ENCODE peak calls at places on chromosomes 11 and 22, in eight cellular contexts. V, T, Q, G, P, M, J and D are unnamed samples. For H3K4me1, the result is how much of the 10 kb centered on the place peaks cover.

GRCh38 chr11:7651700-7652099 is 21.6 kb downstream of the CYB5R2 start:
- DNase-seq in M (no peak), J (no peak), G (no peak), Q (no peak), P (no peak), V (no peak), T (no peak), D (no peak)

GRCh38 chr11:7630002-7630401 is 43.3 kb downstream of the CYB5R2 start:
- DNase-seq in P (no peak), V (no peak), M (no peak), G (no peak), T (no peak), J (no peak), Q (no peak), D (no peak)

GRCh38 chr22:49892226-49892899 is 25.9 kb downstream of the ALG12 start:
- DNase-seq in P (no peak), G (peak), M (no peak), Q (no peak), V (no peak), J (no peak), T (no peak), D (no peak)

GRCh38 chr11:2139691-2140337 is 625 bp upstream of the IGF2 start:
- DNase-seq in P (no peak), J (no peak), T (no peak), G (no peak), M (no peak), V (no peak), Q (no peak), D (no peak)

GRCh38 chr11:108199446-108200321 is 22.8 kb downstream of the NPAT start:
- DNase-seq in P (no peak), J (no peak), T (no peak), V (no peak), M (no peak), G (no peak), Q (no peak), D (no peak)

GRCh38 chr22:23431337-23432072 is 148.6 kb downstream of the IGLL1 start:
- DNase-seq in J (no peak), M (no peak), G (no peak), P (no peak), V (no peak), Q (no peak), T (no peak), D (no peak)

GRCh38 chr11:4697583-4697982 is at the start of gene OR51E2:
- DNase-seq in T (no peak), Q (no peak), V (no peak), P (no peak), J (no peak), M (no peak), G (no peak), D (no peak)

GRCh38 chr11:32088117-32088941 is 2.5 kb upstream of the RCN1 start:
- DNase-seq in V (peak), G (no peak), P (no peak), T (peak), Q (peak), J (no peak), M (peak), D (no peak)

GRCh38 chr11:125941606-125942275 is 4.1 kb upstream of the VSIG10L2 start:
- DNase-seq in Q (no peak), T (peak), M (no peak), J (peak), P (peak), V (no peak), G (peak), D (no peak)

GRCh38 chr22:50600967-50601668 is 525 bp downstream of the MAPK8IP2 start:
- DNase-seq in M (no peak), P (no peak), G (no peak), Q (no peak), T (peak), V (peak), J (no peak), D (no peak)

GRCh38 chr11:68313574-68314202 is 1.3 kb downstream of the LRP5 start:
- DNase-seq in T (no peak), J (no peak), M (peak), Q (no peak), G (peak), P (no peak), V (no peak), D (no peak)

GRCh38 chr11:15859411-15859810 is 496.9 kb downstream of the SOX6 start:
- DNase-seq in P (no peak), Q (no peak), M (no peak), V (no peak), J (no peak), T (no peak), G (no peak), D (no peak)

GRCh38 chr11:75561426-75562047 is 516 bp upstream of the SERPINH1 start:
- DNase-seq in J (no peak), T (no peak), G (no peak), P (no peak), V (no peak), M (no peak), Q (no peak), D (no peak)
- H3K4me1 ChIP-seq in J (half or more), T (under half), G (half or more), P (under half), V (half or more), M (half or more), Q (under half), D (half or more)

GRCh38 chr22:20137671-20138416 is 6.2 kb downstream of the ZDHHC8 start:
- DNase-seq in Q (no peak), T (no peak), P (no peak), G (no peak), V (no peak), M (no peak), J (no peak), D (no peak)
- H3K4me1 ChIP-seq in Q (under half), T (under half), P (under half), G (under half), V (half or more), M (under half), J (under half), D (half or more)

GRCh38 chr11:46003647-46004046 is 81.2 kb downstream of the LARGE2 start:
- DNase-seq in M (no peak), G (no peak), J (no peak), T (no peak), P (no peak), V (no peak), Q (no peak), D (no peak)

GRCh38 chr11:46006418-46007070 is 84.1 kb downstream of the LARGE2 start:
- DNase-seq in Q (no peak), G (no peak), P (peak), J (peak), M (peak), V (no peak), T (peak), D (no peak)

GRCh38 chr11:45997599-45997998 is 75.1 kb downstream of the LARGE2 start:
- DNase-seq in G (no peak), V (no peak), T (no peak), M (no peak), J (no peak), P (no peak), Q (no peak), D (no peak)

GRCh38 chr11:46001427-46002049 is 79.1 kb downstream of the LARGE2 start:
- DNase-seq in Q (no peak), J (no peak), G (no peak), T (no peak), V (no peak), P (no peak), M (peak), D (no peak)

GRCh38 chr11:46002146-46002545 is 79.7 kb downstream of the LARGE2 start:
- DNase-seq in P (no peak), G (no peak), M (no peak), T (no peak), Q (no peak), J (no peak), V (no peak), D (no peak)
- H3K4me1 ChIP-seq in P (under half), G (under half), M (under half), T (under half), Q (under half), J (under half), V (under half), D (under half)

DNA sequence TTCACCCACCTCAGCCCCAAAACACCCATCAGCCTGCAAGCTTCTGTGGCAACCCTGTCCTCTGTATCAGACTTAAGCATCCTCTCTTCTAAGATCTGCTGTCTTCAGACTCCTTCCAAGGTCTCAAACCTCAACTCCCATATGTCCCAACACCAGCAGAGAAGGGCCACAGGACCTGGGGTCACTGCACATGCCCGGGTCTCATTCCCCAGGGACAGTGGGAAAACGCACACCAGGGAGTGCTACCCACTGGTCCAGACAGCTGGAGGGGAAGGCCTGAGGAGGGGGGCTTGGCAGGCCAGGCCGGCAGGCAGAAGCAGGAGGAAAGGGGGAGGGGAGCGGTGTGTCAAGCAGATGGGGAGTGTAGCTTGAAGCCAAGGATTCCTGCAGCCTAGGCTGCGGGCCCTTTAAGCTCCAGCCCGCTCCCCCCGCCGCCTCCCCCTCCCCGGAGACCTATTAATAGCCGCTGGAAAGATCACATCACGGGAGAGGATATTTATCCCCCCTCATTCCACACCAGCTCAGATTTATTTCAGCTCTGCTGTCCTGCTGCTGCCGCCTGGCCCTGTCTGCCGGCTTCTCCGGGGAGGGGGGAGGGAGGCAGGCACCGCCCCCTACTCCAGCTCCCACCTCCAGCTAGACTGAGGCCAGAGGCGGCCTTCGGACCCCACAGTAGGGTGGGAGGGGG is 16.7 kb downstream of the BCL9L start:
- DNase-seq in Q (no peak), T (peak), V (peak), M (peak), P (no peak), G (peak), J (no peak), D (peak)
- H3K4me1 ChIP-seq in Q (half or more), T (half or more), V (half or more), M (half or more), P (half or more), G (half or more), J (half or more), D (half or more)

GRCh38 chr11:117949062-117949461 is 19.9 kb upstream of the TMPRSS13 start:
- DNase-seq in V (no peak), T (no peak), M (no peak), J (no peak), Q (no peak), G (no peak), P (no peak), D (no peak)
- H3K4me1 ChIP-seq in V (under half), T (under half), M (under half), J (under half), Q (under half), G (under half), P (under half), D (under half)

GRCh38 chr22:46125311-46125710 is 25.0 kb upstream of the PPARA start:
- DNase-seq in Q (no peak), G (no peak), M (no peak), V (no peak), J (no peak), T (no peak), P (no peak), D (no peak)
- H3K4me1 ChIP-seq in Q (under half), G (under half), M (under half), V (under half), J (under half), T (under half), P (under half), D (under half)

DNA sequence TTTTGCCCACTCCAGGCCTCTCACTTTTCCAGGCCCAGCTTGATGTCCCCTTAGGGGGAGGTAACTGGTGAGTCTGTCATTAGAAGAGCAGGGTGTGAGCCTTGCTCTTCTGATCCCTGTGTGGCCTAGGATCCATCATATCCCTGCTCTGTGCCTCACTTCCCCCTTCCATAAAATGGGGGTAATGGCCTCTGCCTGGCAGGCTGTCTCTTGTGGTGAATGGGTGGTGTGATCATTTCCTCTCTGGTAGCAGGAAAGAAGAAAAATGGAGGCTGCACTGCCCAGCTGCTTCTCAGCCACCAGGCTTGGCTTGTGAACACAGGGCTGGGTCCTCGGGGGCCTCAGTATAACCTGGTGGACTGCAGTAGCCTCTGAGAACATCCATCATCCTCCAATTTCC is 5.6 kb downstream of the ARHGEF17 start:
- DNase-seq in M (no peak), V (no peak), T (no peak), Q (no peak), P (no peak), J (no peak), G (no peak), D (no peak)
- H3K4me1 ChIP-seq in M (under half), V (half or more), T (under half), Q (under half), P (under half), J (under half), G (half or more), D (half or more)

GRCh38 chr11:128506384-128506783 is 81.0 kb downstream of the ETS1 start:
- DNase-seq in G (no peak), V (no peak), J (no peak), P (no peak), Q (no peak), T (no peak), M (no peak), D (no peak)

GRCh38 chr11:128502736-128503135 is 84.6 kb downstream of the ETS1 start:
- DNase-seq in Q (no peak), M (peak), G (no peak), J (no peak), P (no peak), V (no peak), T (no peak), D (no peak)

GRCh38 chr11:128505449-128506058 is 81.8 kb downstream of the ETS1 start:
- DNase-seq in M (no peak), P (no peak), V (no peak), T (no peak), Q (no peak), J (no peak), G (no peak), D (no peak)

GRCh38 chr11:128503231-128503991 is 83.9 kb downstream of the ETS1 start:
- DNase-seq in V (no peak), M (peak), Q (no peak), J (no peak), T (no peak), G (no peak), P (no peak), D (no peak)

DNA sequence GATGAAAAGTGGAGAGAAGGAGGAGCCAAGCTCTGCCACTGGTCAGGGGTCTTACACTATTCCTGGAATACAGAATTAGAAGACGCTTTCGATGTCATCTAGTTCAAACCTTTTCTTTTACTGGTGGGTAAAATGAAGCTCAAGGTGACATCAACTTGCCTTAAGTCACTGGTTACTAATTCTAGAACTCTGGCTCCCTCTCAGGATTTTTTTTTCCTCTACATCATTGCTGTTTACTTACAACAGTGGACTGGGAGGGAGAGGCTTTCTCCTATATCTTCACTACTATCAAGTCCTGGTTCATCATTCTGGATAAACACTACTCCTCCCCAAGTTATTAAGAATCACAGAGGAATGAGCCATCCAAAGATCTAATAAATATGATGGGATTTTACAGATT is 82.9 kb downstream of the ETS1 start:
- DNase-seq in M (no peak), P (no peak), T (no peak), J (no peak), G (no peak), V (no peak), Q (no peak), D (no peak)
- H3K4me1 ChIP-seq in M (half or more), P (half or more), T (under half), J (half or more), G (half or more), V (half or more), Q (half or more), D (half or more)

DNA sequence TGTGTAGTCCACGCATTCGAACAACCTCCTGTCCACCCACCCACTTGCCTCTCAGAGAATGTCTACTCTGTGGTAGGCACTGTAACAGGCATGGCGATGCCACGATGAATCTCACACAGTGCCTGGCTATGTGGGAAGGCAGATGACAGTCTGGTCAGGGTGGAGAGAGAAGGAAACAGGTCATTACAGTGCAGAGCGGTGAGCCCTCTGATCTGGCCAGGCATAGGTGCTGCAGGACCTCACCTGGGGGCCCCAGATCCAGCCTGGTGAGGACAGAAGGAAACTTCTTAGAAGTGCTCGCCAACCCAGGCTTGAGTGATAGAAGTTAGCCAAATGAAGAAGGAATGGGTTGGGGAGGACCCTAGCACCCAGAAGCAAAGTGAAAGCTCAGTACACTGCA is 19.0 kb upstream of the PEX26 start:
- DNase-seq in P (no peak), J (no peak), V (no peak), T (no peak), G (peak), M (no peak), Q (no peak), D (no peak)
- H3K4me1 ChIP-seq in P (half or more), J (half or more), V (under half), T (under half), G (under half), M (half or more), Q (under half), D (half or more)

DNA sequence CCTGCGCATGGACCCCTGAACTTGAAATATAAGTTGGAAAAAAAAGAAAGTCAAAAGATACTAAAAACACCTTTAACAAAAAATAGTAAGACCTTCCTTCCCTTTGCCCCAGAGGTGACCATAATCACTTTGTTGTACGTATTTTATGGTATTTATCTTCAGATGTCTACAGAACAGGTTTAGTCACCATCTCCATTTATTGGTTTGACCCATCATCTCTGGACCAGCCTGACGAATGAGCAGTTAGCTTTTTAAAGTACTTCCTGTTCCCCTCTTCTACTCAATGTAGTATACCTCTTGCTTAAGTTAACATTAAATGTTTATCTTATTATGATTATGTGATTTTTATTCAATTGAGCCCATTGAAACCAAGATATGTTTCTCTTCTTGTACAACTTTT is 64.7 kb upstream of the CREB3L1 start:
- DNase-seq in T (no peak), G (no peak), P (no peak), J (no peak), M (no peak), V (no peak), Q (no peak), D (no peak)
- H3K4me1 ChIP-seq in T (under half), G (under half), P (under half), J (under half), M (under half), V (under half), Q (under half), D (under half)